ENCODE peak calls at places on chromosomes 3 and 15, in ten cellular contexts. I is A549, B is dorsolateral prefrontal cortex, M is GM23248, S is ovary, V is left ventricle myocardium inferior, H is H9, L is PC-3, P is iPS DF 6.9, E is MM.1S. K is an unnamed sample.

GRCh38 chr3:159322322-159322939 is 520.6 kb downstream of the MFSD1 start:
- DNase-seq in L (peak), S (no peak), H (peak), M (peak), P (peak), I (peak), E (peak), V (peak), B (no peak), K (peak)

GRCh38 chr3:15051531-15051930 is 13.6 kb downstream of the MRPS25 start:
- DNase-seq in L (peak), B (no peak), E (peak), I (peak), V (no peak), S (no peak), H (peak), M (peak), P (peak), K (no peak)

GRCh38 chr3:16484216-16484615 is 29.3 kb downstream of the RFTN1 start:
- DNase-seq in H (no peak), B (no peak), L (no peak), E (no peak), S (peak), V (no peak), P (no peak), M (peak), I (no peak), K (no peak)

GRCh38 chr3:112411425-112411824 is 78.5 kb downstream of the CD200 start:
- DNase-seq in L (no peak), I (no peak), B (no peak), M (peak), P (no peak), H (no peak), E (no peak), V (no peak), S (no peak), K (no peak)

GRCh38 chr15:28107111-28107893 is 8.2 kb upstream of the OCA2 start:
- DNase-seq in P (no peak), L (peak), I (no peak), H (peak), V (peak), E (no peak), B (peak), S (peak), M (peak), K (no peak)

GRCh38 chr15:57619746-57620145 is 28.0 kb downstream of the MYZAP start:
- DNase-seq in S (no peak), H (no peak), V (no peak), M (peak), I (peak), E (no peak), P (no peak), L (no peak), B (no peak), K (no peak)

GRCh38 chr15:88741046-88741445 is 62.2 kb upstream of the ACAN start:
- DNase-seq in M (no peak), H (no peak), B (no peak), P (no peak), L (no peak), E (no peak), V (no peak), S (no peak), I (no peak), K (no peak)

GRCh38 chr15:96340348-96340610 is 9.8 kb downstream of the NR2F2 start:
- DNase-seq in B (no peak), H (no peak), S (no peak), I (no peak), E (no peak), V (no peak), M (no peak), L (peak), P (no peak), K (no peak)

GRCh38 chr3:52536112-52536368 is 365 bp upstream of the UQCC5 start:
- DNase-seq in B (no peak), E (no peak), V (no peak), M (no peak), P (no peak), I (no peak), S (no peak), H (no peak), L (no peak), K (no peak)

GRCh38 chr3:196569003-196569516 is 600 bp downstream of the FBXO45 start:
- DNase-seq in E (peak), B (peak), I (peak), H (peak), V (peak), P (no peak), L (peak), S (no peak), M (peak), K (no peak)

GRCh38 chr3:9214599-9214998 is 34.8 kb downstream of the SRGAP3 start:
- DNase-seq in B (no peak), L (peak), I (no peak), E (no peak), M (peak), S (no peak), P (no peak), V (no peak), H (no peak), K (no peak)

GRCh38 chr3:128551872-128552271 is 58.9 kb upstream of the GATA2 start:
- DNase-seq in M (no peak), I (no peak), P (no peak), E (no peak), B (no peak), L (no peak), H (no peak), V (no peak), S (no peak), K (no peak)

GRCh38 chr15:96121521-96121920 is 209.0 kb upstream of the NR2F2 start:
- DNase-seq in M (peak), P (no peak), B (no peak), E (no peak), V (no peak), S (no peak), H (no peak), I (no peak), L (no peak), K (no peak)

GRCh38 chr3:159586587-159587202 is 401.9 kb upstream of the IL12A start:
- DNase-seq in P (peak), H (peak), E (no peak), L (peak), M (peak), S (no peak), B (no peak), V (no peak), I (peak), K (no peak)

GRCh38 chr3:191641789-191642188 is 180.8 kb downstream of the PYDC2 start:
- DNase-seq in I (no peak), V (no peak), B (no peak), H (no peak), E (no peak), S (no peak), M (no peak), L (no peak), P (no peak), K (no peak)

GRCh38 chr3:45967724-45968123 is 24.5 kb downstream of the CXCR6 start:
- DNase-seq in V (no peak), S (no peak), I (no peak), B (no peak), P (no peak), M (no peak), L (no peak), E (no peak), H (no peak), K (no peak)

GRCh38 chr3:45968149-45968548 is 24.9 kb downstream of the CXCR6 start:
- DNase-seq in P (no peak), I (no peak), B (no peak), M (no peak), S (no peak), V (no peak), L (no peak), H (no peak), E (no peak), K (no peak)

GRCh38 chr3:45969953-45970352 is 25.7 kb downstream of the FYCO1 start:
- DNase-seq in L (no peak), V (no peak), E (no peak), I (no peak), M (no peak), P (no peak), H (no peak), S (no peak), B (no peak), K (no peak)

GRCh38 chr3:45968706-45969105 is 25.4 kb downstream of the CXCR6 start:
- DNase-seq in L (peak), H (no peak), M (peak), P (no peak), S (no peak), I (no peak), E (no peak), B (no peak), V (no peak), K (no peak)

DNA sequence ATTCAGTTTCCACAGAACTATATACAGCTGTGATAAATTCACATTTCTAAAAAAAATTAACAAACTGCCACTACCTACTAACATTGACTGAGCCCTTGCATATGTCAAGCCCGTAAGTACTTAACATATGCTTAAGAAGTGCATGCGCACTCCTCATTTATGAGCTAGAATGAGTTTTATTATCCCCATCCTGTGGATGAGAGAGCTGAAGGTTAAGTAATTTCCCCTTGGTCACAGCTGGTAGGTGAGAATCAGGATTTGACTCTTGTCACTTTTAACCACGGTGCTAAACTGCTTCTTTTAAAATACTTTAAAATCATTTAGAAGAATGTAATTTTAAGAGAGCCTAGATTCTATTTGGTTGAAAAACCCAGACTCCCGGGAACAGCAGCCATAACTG is 25.9 kb downstream of the CXCR6 start:
- DNase-seq in L (no peak), E (no peak), P (no peak), H (no peak), M (no peak), V (no peak), S (no peak), I (no peak), B (no peak), K (no peak)
- H3K27ac ChIP-seq in L (no peak), E (no peak), P (no peak), H (no peak), M (no peak), V (no peak), S (no peak), I (no peak), B (no peak), K (no peak)

DNA sequence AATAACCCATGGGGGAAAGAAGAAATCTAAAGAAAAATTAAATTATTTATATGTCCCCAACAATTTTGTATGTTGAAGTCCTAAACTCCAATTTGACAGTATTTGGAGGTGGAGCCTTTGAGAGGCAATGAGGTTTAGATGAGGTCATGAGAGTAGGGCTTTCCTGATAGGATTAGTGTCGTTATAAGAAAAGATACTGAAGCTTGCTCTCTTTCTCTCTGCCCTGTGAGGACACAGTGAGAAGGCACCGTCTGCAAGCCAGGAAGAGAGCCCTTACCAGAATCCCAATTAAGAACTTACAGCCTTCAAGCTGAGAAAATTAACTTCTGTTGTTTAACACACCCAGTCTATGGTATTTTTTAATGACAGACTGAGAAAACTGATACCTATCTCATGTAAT is 16.1 kb upstream of the OR5AC2 start:
- DNase-seq in V (no peak), P (no peak), I (no peak), B (no peak), H (no peak), S (no peak), L (no peak), E (no peak), M (no peak), K (no peak)
- H3K27ac ChIP-seq in V (no peak), P (no peak), I (no peak), B (no peak), H (no peak), S (no peak), L (no peak), E (no peak), M (no peak), K (no peak)

GRCh38 chr3:25962255-25962654 is 172.4 kb downstream of the OXSM start:
- DNase-seq in B (no peak), P (peak), M (no peak), I (peak), L (peak), V (no peak), S (no peak), E (no peak), H (peak), K (no peak)
- H3K27ac ChIP-seq in B (no peak), P (no peak), M (no peak), I (no peak), L (no peak), V (no peak), S (no peak), E (no peak), H (no peak), K (no peak)

GRCh38 chr3:96510334-96510733 is 304.1 kb upstream of the EPHA6 start:
- DNase-seq in I (no peak), L (no peak), H (no peak), M (no peak), V (no peak), E (no peak), S (no peak), B (no peak), P (no peak), K (no peak)
- H3K27ac ChIP-seq in I (no peak), L (no peak), H (no peak), M (no peak), V (no peak), E (no peak), S (no peak), B (no peak), P (no peak), K (no peak)

DNA sequence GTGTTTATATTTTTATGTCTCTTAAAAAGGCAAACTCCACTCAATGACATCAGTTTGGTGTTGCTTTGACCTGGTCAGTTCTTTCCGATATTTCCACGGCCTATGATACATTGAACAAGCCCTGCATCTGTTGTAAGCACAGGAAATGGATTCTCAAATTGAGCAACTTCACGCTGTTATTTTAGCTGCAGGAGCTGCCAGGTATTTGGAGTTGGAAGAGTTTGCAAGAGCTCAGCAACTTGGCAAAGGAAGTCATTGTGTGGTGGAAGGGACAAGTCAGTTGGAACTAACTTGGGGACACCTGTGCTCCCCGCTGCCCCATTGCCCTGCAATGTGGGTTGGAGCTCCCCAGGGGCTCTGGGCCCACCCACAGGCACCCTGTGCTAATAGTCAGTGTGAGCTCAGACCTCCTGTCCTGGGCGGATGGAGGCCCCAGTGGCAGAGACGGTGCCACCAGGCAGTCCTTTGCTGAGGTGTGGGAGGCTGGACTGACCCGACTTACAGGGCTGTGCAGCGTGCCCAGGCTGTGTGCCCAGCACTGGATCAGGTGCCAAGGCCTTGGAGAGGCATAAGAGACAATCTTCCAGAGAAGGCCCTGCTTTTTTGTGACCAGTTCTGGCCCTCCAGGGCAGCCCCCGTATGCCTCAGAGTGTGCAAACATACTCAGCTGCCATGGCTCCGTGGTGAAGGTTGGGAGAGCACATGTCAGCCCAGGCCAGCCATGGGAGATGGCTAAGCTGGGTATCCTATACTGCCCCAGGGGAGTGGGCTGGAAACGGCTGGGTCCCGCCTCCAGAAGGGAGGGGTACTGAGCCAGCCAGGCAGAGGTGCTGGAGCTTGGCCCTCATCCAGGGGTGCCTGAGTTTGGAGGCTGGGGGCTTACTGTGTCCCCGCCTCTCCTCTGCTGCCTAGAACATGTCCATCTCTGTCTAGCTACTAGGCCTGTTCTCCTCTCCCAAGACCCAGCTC is 43.5 kb downstream of the KY start:
- DNase-seq in M (no peak), P (no peak), V (no peak), E (no peak), S (no peak), L (no peak), H (no peak), B (no peak), I (no peak), K (no peak)
- H3K27ac ChIP-seq in M (no peak), P (no peak), V (no peak), E (no peak), S (no peak), L (no peak), H (no peak), B (no peak), I (no peak), K (no peak)

GRCh38 chr3:42514876-42515275 is 12.4 kb downstream of the VIPR1 start:
- DNase-seq in S (no peak), M (no peak), I (no peak), L (no peak), P (no peak), V (no peak), B (peak), E (no peak), H (no peak), K (no peak)

GRCh38 chr3:42515391-42515916 is 13.0 kb downstream of the VIPR1 start:
- DNase-seq in P (no peak), I (no peak), E (no peak), V (peak), L (no peak), M (peak), H (no peak), B (peak), S (no peak), K (no peak)

GRCh38 chr3:42517143-42517542 is 14.7 kb downstream of the VIPR1 start:
- DNase-seq in B (no peak), H (no peak), P (no peak), L (no peak), E (no peak), M (no peak), S (no peak), V (no peak), I (no peak), K (no peak)

GRCh38 chr3:42515976-42516375 is 13.5 kb downstream of the VIPR1 start:
- DNase-seq in S (no peak), M (no peak), B (no peak), I (no peak), H (no peak), V (no peak), P (no peak), E (no peak), L (no peak), K (no peak)

GRCh38 chr3:42516443-42516842 is 14.0 kb downstream of the VIPR1 start:
- DNase-seq in I (no peak), V (no peak), H (no peak), L (no peak), P (no peak), B (no peak), S (no peak), M (no peak), E (no peak), K (no peak)
- H3K27ac ChIP-seq in I (no peak), V (peak), H (no peak), L (no peak), P (no peak), B (peak), S (no peak), M (no peak), E (no peak), K (no peak)

DNA sequence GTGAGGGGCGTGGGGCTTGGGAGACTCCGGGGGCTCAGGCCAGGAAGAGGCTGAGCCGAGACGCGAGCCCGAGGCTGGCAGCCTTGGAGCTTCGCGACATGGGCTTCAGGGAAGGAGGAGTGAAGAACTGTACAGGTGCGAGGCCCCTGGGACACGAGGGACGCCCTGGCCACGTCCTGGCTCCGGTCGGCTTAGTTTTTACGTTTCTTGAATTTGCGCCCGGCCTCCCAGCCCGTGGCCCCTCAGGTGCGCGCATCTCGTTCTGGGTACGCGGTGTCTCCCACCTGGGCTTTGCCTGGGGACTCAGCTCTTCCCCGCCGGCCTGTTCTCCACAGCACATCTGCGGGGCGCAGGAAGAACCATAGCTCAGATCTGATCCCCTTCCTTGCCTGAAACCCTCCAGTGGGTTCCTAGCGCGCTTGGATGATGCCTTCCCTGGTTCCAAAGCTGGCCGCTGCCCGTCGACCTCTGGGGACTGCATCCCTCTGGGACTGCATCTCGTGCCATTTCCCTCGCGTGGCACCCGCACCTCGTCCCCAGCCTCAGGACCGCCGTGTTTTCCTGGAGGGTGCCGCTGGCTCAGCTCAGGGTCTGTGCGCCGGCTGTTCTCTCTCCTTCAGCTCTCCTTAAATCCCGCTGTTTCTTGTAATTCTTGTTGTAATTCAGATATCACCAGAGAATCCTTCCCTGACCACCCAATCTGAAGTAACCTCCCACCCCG is 614 bp downstream of the CHCHD6 start:
- DNase-seq in S (no peak), L (no peak), E (no peak), B (no peak), I (no peak), V (no peak), M (peak), H (no peak), P (no peak), K (no peak)
- H3K27ac ChIP-seq in S (no peak), L (no peak), E (no peak), B (peak), I (peak), V (peak), M (no peak), H (no peak), P (no peak), K (no peak)

GRCh38 chr15:74955017-74955416 is 1.6 kb downstream of the RPP25 start:
- DNase-seq in E (no peak), M (no peak), I (no peak), L (no peak), V (no peak), S (no peak), H (no peak), P (no peak), B (no peak), K (no peak)

GRCh38 chr15:74955796-74956647 is 550 bp downstream of the RPP25 start:
- DNase-seq in P (no peak), E (peak), I (peak), V (peak), L (no peak), B (peak), H (peak), S (peak), M (peak), K (no peak)

GRCh38 chr15:74957301-74958035 is 896 bp upstream of the RPP25 start:
- DNase-seq in B (no peak), V (peak), S (no peak), H (peak), I (peak), L (no peak), E (no peak), P (no peak), M (peak), K (no peak)

GRCh38 chr15:74956648-74957300 is at the start of gene RPP25:
- DNase-seq in M (peak), I (peak), E (peak), V (peak), P (no peak), B (peak), H (peak), L (peak), S (peak), K (peak)

GRCh38 chr15:74954515-74954914 is 2.1 kb downstream of the RPP25 start:
- DNase-seq in E (no peak), H (no peak), B (no peak), M (peak), S (peak), V (peak), L (no peak), P (no peak), I (no peak), K (no peak)
- H3K27ac ChIP-seq in E (no peak), H (no peak), B (peak), M (no peak), S (peak), V (peak), L (no peak), P (no peak), I (no peak), K (no peak)

GRCh38 chr3:105930733-105931132 is 61.9 kb upstream of the CBLB start:
- DNase-seq in B (no peak), H (no peak), M (no peak), L (no peak), I (no peak), S (no peak), P (no peak), V (no peak), E (no peak), K (no peak)
- H3K27ac ChIP-seq in B (no peak), H (no peak), M (no peak), L (no peak), I (no peak), S (no peak), P (no peak), V (peak), E (no peak), K (no peak)

K was measured in caudate nucleus.